ENCODE peak calls at places on chromosomes 3 and 15, in eight cellular contexts. M is astrocyte of the spinal cord, J is AG09309, Z is cardiac fibroblast, G is PC-9, K is lower leg skin, T is tibial artery, A is stomach. D is an unnamed sample.

GRCh38 chr3:49023775-49024174 is 1.9 kb downstream of the NDUFAF3 start:
- DNase-seq in M (no peak), J (no peak), Z (no peak), G (no peak), K (no peak), T (no peak), A (no peak), D (no peak)

GRCh38 chr3:137222736-137223135 is 265.0 kb downstream of the IL20RB start:
- DNase-seq in M (no peak), J (no peak), Z (no peak), G (no peak), K (no peak), T (no peak), A (no peak), D (no peak)

GRCh38 chr3:130514671-130515070 is 2.3 kb upstream of the COL6A6 start:
- DNase-seq in M (no peak), J (no peak), Z (peak), G (no peak), K (no peak), T (no peak), A (no peak), D (no peak)

GRCh38 chr3:132788299-132788698 is 66.1 kb upstream of the NPHP3 start:
- DNase-seq in M (peak), J (peak), Z (peak), G (no peak), K (no peak), T (peak), A (no peak), D (peak)

GRCh38 chr3:12143949-12144504 is 14.7 kb downstream of the TIMP4 start:
- DNase-seq in M (peak), J (no peak), Z (peak), G (no peak), K (peak), T (peak), A (peak), D (peak)

GRCh38 chr15:51842852-51843737 is 13.6 kb downstream of the TMOD3 start:
- DNase-seq in M (peak), J (no peak), Z (no peak), G (peak), K (no peak), T (no peak), A (no peak), D (peak)

GRCh38 chr3:124759666-124760401 is 29.6 kb downstream of the UMPS start:
- DNase-seq in M (no peak), J (no peak), Z (no peak), G (no peak), K (peak), T (no peak), A (no peak), D (no peak)

GRCh38 chr15:37134699-37135131 is 34.4 kb upstream of the MEIS2 start:
- DNase-seq in M (peak), J (peak), Z (peak), G (no peak), K (no peak), T (no peak), A (no peak), D (peak)

GRCh38 chr15:52683585-52683984 is 4.4 kb upstream of the ATOSA start:
- DNase-seq in M (no peak), J (no peak), Z (no peak), G (no peak), K (no peak), T (no peak), A (no peak), D (no peak)

GRCh38 chr3:149969110-149969944 is 1.4 kb downstream of the PFN2 start:
- DNase-seq in M (peak), J (no peak), Z (peak), G (peak), K (peak), T (peak), A (no peak), D (peak)

GRCh38 chr15:78291698-78292097 is 7.7 kb downstream of the SKIC8 start:
- DNase-seq in M (no peak), J (no peak), Z (no peak), G (peak), K (peak), T (no peak), A (peak), D (no peak)

GRCh38 chr15:77138167-77138522 is 67.2 kb upstream of the TSPAN3 start:
- DNase-seq in M (no peak), J (no peak), Z (no peak), G (no peak), K (no peak), T (no peak), A (no peak), D (peak)

GRCh38 chr3:166582231-166582630 is 745.0 kb upstream of the BCHE start:
- DNase-seq in M (peak), J (no peak), Z (no peak), G (no peak), K (no peak), T (no peak), A (no peak), D (peak)

GRCh38 chr3:69305011-69305410 is 80.9 kb downstream of the FRMD4B start:
- DNase-seq in M (peak), J (no peak), Z (no peak), G (peak), K (no peak), T (no peak), A (no peak), D (no peak)

GRCh38 chr15:85531083-85531482 is 150.7 kb downstream of the AKAP13 start:
- DNase-seq in M (peak), J (no peak), Z (no peak), G (no peak), K (no peak), T (no peak), A (no peak), D (no peak)

GRCh38 chr3:116863842-116864626 is 154.5 kb downstream of the TUSC7 start:
- DNase-seq in M (peak), J (no peak), Z (peak), G (no peak), K (no peak), T (no peak), A (no peak), D (peak)

GRCh38 chr3:153927107-153927506 is 194.1 kb upstream of the ARHGEF26 start:
- DNase-seq in M (peak), J (peak), Z (peak), G (no peak), K (no peak), T (no peak), A (no peak), D (peak)

GRCh38 chr15:86915811-86916331 is 836.2 kb downstream of the AGBL1 start:
- DNase-seq in M (peak), J (peak), Z (peak), G (no peak), K (no peak), T (no peak), A (no peak), D (peak)

GRCh38 chr3:10962481-10963036 is 30.0 kb upstream of the SLC6A1 start:
- DNase-seq in M (no peak), J (no peak), Z (no peak), G (no peak), K (no peak), T (no peak), A (no peak), D (no peak)

GRCh38 chr3:49802719-49803463 is at the start of gene INKA1:
- DNase-seq in M (peak), J (no peak), Z (peak), G (peak), K (peak), T (peak), A (peak), D (peak)

GRCh38 chr15:67807836-67808235 is 17.5 kb upstream of the SKOR1 start:
- DNase-seq in M (no peak), J (no peak), Z (no peak), G (no peak), K (peak), T (no peak), A (no peak), D (no peak)

GRCh38 chr3:159273608-159274007 is 471.8 kb downstream of the MFSD1 start:
- DNase-seq in M (peak), J (no peak), Z (peak), G (no peak), K (no peak), T (no peak), A (no peak), D (peak)

GRCh38 chr3:27960133-27960532 is 238.0 kb upstream of the EOMES start:
- DNase-seq in M (peak), J (peak), Z (peak), G (no peak), K (no peak), T (no peak), A (no peak), D (peak)

GRCh38 chr15:38148476-38148875 is 104.2 kb upstream of the SPRED1 start:
- DNase-seq in M (no peak), J (no peak), Z (no peak), G (no peak), K (no peak), T (no peak), A (no peak), D (no peak)

GRCh38 chr15:25830844-25831443 is 32.2 kb downstream of the ATP10A start:
- DNase-seq in M (peak), J (peak), Z (peak), G (no peak), K (no peak), T (peak), A (no peak), D (peak)

DNA sequence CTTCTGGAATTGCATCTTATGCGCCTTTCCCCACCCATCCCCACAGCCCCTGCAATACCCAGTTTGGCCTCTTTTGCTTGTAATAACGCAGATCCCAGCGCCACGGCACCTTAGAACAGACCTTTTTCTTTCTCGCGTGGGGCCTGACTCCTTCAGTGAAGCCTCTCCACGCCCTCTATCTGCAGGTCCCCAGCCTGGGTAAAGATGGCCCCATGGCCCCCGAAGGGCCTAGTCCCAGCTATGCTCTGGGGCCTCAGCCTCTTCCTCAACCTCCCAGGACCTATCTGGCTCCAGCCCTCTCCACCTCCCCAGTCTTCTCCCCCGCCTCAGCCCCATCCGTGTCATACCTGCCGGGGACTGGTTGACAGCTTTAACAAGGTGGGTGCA is 594 bp downstream of the CRELD1 start:
- DNase-seq in M (no peak), J (no peak), Z (no peak), G (no peak), K (peak), T (no peak), A (no peak), D (peak)
- TF ChIP-seq CTCF in M (peak), J (peak), Z (peak), G (peak), K (no peak), T (peak), A (peak), D (peak)

DNA sequence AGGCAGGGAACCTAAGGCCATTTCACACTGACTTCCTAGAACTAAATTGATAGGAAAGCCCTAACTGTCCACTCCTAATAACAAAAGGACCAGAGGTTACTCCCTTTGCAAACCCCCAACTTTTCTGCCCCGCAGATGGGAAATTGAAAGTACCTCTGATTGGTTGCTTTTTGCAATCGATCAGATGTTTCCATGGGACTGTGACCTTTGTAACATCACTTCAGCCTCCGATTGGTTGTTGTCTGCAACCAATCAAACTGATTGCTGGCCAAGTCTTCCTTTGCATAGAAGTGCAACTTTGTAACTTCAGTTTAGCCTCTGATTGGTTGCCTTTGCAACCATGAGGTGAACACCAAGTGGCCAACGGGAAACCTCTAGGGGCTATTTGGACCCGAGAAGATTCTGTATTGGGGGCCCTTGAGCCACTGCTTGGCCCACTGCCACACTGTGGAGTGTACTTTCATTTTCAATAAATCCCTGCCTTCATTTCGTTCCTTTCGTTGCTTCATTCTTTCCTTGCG is 11.3 kb upstream of the KNL1 start:
- DNase-seq in M (peak), J (no peak), Z (no peak), G (peak), K (no peak), T (no peak), A (no peak), D (peak)
- H3K4me3 ChIP-seq in M (no peak), J (peak), Z (peak), G (peak), K (no peak), T (peak), A (peak), D (no peak)

GRCh38 chr3:72976182-72976825 is 20.3 kb upstream of the PPP4R2 start:
- DNase-seq in M (no peak), J (peak), Z (peak), G (peak), K (no peak), T (no peak), A (no peak), D (peak)

GRCh38 chr3:72973786-72974185 is 22.8 kb upstream of the PPP4R2 start:
- DNase-seq in M (no peak), J (no peak), Z (no peak), G (no peak), K (no peak), T (no peak), A (no peak), D (no peak)

GRCh38 chr3:72977060-72977459 is 19.6 kb upstream of the PPP4R2 start:
- DNase-seq in M (no peak), J (no peak), Z (peak), G (no peak), K (no peak), T (no peak), A (no peak), D (peak)

GRCh38 chr3:72974956-72975355 is 21.7 kb upstream of the PPP4R2 start:
- DNase-seq in M (no peak), J (no peak), Z (no peak), G (no peak), K (no peak), T (no peak), A (no peak), D (no peak)

DNA sequence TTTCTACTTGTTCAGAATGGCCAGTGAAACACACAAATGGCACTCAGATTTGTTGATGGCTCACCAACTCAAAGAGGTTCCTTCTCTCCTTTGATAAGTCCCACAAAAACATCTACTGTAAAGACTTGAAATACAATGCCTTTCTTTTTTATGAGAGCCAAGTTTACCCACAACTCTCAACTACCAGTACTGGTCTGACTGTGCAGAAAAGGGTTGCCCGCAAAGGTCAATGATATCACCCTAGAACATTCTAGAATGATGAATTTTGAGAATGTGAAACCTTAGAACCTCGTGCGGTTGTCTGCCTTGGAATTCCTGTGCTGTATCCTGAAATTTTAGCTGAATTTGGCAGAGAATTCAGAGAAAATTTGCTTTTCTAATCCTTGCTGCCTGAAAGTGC is 19.1 kb upstream of the PPP4R2 start:
- DNase-seq in M (no peak), J (peak), Z (no peak), G (no peak), K (no peak), T (no peak), A (no peak), D (no peak)
- TF ChIP-seq CTCF in M (no peak), J (no peak), Z (no peak), G (no peak), K (no peak), T (no peak), A (no peak), D (no peak)

DNA sequence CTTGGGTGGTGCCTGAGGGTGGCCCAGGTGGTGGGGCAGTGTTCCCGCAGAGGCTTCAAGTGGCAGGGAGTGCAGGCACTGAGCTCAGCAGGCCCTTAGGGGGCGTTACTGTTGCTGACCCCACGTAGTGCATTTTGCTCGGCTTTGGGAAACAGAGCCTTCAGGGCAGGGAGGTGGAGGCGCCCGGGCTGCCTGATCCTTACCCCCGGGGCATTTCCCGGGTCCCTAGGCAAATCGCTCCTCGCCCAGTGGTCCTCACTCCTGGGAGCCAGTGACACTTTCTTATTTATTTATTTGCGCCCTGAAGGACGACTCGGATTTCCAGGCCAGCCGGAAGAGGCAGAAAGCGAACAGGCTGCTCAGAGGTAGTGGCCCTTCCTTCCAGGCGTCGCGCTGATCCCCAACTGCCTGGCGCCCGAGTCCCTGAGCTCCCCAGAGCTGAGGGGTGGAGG is 10.1 kb upstream of the FOXB1 start:
- DNase-seq in M (no peak), J (no peak), Z (no peak), G (no peak), K (no peak), T (no peak), A (no peak), D (no peak)
- H3K4me3 ChIP-seq in M (no peak), J (no peak), Z (no peak), G (no peak), K (no peak), T (no peak), A (no peak), D (no peak)

GRCh38 chr15:62904511-62904910 is 138.0 kb upstream of the TPM1 start:
- DNase-seq in M (no peak), J (no peak), Z (no peak), G (no peak), K (no peak), T (no peak), A (no peak), D (no peak)
- TF ChIP-seq CTCF in M (peak), J (peak), Z (peak), G (no peak), K (no peak), T (no peak), A (no peak), D (no peak)

GRCh38 chr15:58240191-58240932 is 102.2 kb downstream of the AQP9 start:
- DNase-seq in M (no peak), J (no peak), Z (no peak), G (no peak), K (no peak), T (no peak), A (no peak), D (no peak)

GRCh38 chr15:58246041-58246440 is 107.9 kb downstream of the AQP9 start:
- DNase-seq in M (no peak), J (no peak), Z (no peak), G (no peak), K (no peak), T (no peak), A (no peak), D (no peak)

GRCh38 chr15:58241872-58242271 is 103.7 kb downstream of the AQP9 start:
- DNase-seq in M (no peak), J (no peak), Z (no peak), G (no peak), K (no peak), T (no peak), A (no peak), D (peak)

GRCh38 chr15:58244546-58244945 is 106.4 kb downstream of the AQP9 start:
- DNase-seq in M (no peak), J (no peak), Z (no peak), G (no peak), K (no peak), T (no peak), A (no peak), D (no peak)

DNA sequence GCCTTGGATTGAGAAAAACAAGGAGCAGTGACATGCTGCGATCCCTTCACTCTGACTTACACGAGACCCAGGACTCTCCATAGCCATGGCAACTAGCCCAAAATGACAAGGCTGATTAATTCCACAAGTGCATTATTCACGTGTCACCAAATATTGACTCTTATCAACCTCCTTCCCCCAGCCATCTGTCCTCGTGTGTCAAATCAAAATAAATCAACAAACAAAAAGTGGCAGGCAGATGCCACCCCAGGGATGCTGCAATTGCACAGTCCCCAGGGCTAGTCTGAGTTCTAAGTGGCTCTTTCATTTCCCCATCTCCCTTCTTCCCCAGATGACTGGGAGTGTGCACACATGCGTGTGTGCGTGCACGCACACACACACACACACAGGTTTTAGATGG is 104.9 kb downstream of the AQP9 start:
- DNase-seq in M (no peak), J (no peak), Z (no peak), G (no peak), K (no peak), T (no peak), A (no peak), D (no peak)
- H3K4me3 ChIP-seq in M (no peak), J (no peak), Z (no peak), G (no peak), K (no peak), T (no peak), A (no peak), D (no peak)

D was measured in choroid plexus epithelial cell.